ENCODE peak calls at places on chromosomes 1 and 21, in nine cellular contexts. One of them, this sample, is unnamed.

GRCh38 chr1:167122568-167122967 is 28.7 kb downstream of the STYXL2 start:
- DNase-seq in transverse colon: no peak
- DNase-seq in foreskin keratinocyte: no peak
- DNase-seq in esophagus muscularis mucosa: peak; percentile 62
- DNase-seq in tibial artery: no peak
- DNase-seq in upper lobe of left lung: no peak
- DNase-seq in right cardiac atrium: no peak
- DNase-seq in effector memory CD4-positive, alpha-beta T cell: no peak
- DNase-seq in heart left ventricle: no peak
- DNase-seq in this sample: no peak

GRCh38 chr1:61436016-61436415 is 288.9 kb downstream of the TM2D1 start:
- DNase-seq in transverse colon: no peak
- DNase-seq in foreskin keratinocyte: no peak
- DNase-seq in esophagus muscularis mucosa: no peak
- DNase-seq in tibial artery: no peak
- DNase-seq in upper lobe of left lung: no peak
- DNase-seq in right cardiac atrium: peak; percentile 49
- DNase-seq in effector memory CD4-positive, alpha-beta T cell: no peak
- DNase-seq in heart left ventricle: no peak
- DNase-seq in this sample: no peak

GRCh38 chr1:67555487-67556296 is 125.5 kb upstream of the SERBP1 start:
- DNase-seq in transverse colon: no peak
- DNase-seq in foreskin keratinocyte: no peak
- DNase-seq in esophagus muscularis mucosa: no peak
- DNase-seq in tibial artery: no peak
- DNase-seq in upper lobe of left lung: no peak
- DNase-seq in right cardiac atrium: no peak
- DNase-seq in effector memory CD4-positive, alpha-beta T cell: no peak
- DNase-seq in heart left ventricle: no peak
- DNase-seq in this sample: no peak

GRCh38 chr1:2391034-2391384 is 345 bp downstream of the MORN1 start:
- DNase-seq in transverse colon: peak; percentile 44
- DNase-seq in foreskin keratinocyte: no peak
- DNase-seq in esophagus muscularis mucosa: no peak
- DNase-seq in tibial artery: no peak
- DNase-seq in upper lobe of left lung: no peak
- DNase-seq in right cardiac atrium: no peak
- DNase-seq in effector memory CD4-positive, alpha-beta T cell: peak; percentile 17
- DNase-seq in heart left ventricle: peak; percentile 39
- DNase-seq in this sample: no peak

GRCh38 chr1:67535474-67535873 is 105.3 kb upstream of the SERBP1 start:
- DNase-seq in transverse colon: peak; percentile 89
- DNase-seq in foreskin keratinocyte: peak; percentile 54
- DNase-seq in esophagus muscularis mucosa: peak; percentile 94
- DNase-seq in tibial artery: peak; percentile 84
- DNase-seq in upper lobe of left lung: peak; percentile 86
- DNase-seq in right cardiac atrium: peak; percentile 90
- DNase-seq in effector memory CD4-positive, alpha-beta T cell: peak; percentile 1
- DNase-seq in heart left ventricle: peak; percentile 72
- DNase-seq in this sample: peak; percentile 85

GRCh38 chr1:197787056-197787455 is 11.8 kb upstream of the DENND1B start:
- DNase-seq in transverse colon: no peak
- DNase-seq in foreskin keratinocyte: peak; percentile 68
- DNase-seq in esophagus muscularis mucosa: no peak
- DNase-seq in tibial artery: no peak
- DNase-seq in upper lobe of left lung: no peak
- DNase-seq in right cardiac atrium: no peak
- DNase-seq in effector memory CD4-positive, alpha-beta T cell: no peak
- DNase-seq in heart left ventricle: no peak
- DNase-seq in this sample: no peak

GRCh38 chr1:2382621-2383361 is 8.6 kb downstream of the MORN1 start:
- DNase-seq in transverse colon: peak; percentile 47
- DNase-seq in foreskin keratinocyte: no peak
- DNase-seq in esophagus muscularis mucosa: no peak
- DNase-seq in tibial artery: no peak
- DNase-seq in upper lobe of left lung: no peak
- DNase-seq in right cardiac atrium: peak; percentile 74
- DNase-seq in effector memory CD4-positive, alpha-beta T cell: no peak
- DNase-seq in heart left ventricle: peak; percentile 43
- DNase-seq in this sample: peak; percentile 56

GRCh38 chr1:243407284-243408018 is 151.6 kb downstream of the SDCCAG8 start:
- DNase-seq in transverse colon: no peak
- DNase-seq in foreskin keratinocyte: peak; percentile 14
- DNase-seq in esophagus muscularis mucosa: no peak
- DNase-seq in tibial artery: no peak
- DNase-seq in upper lobe of left lung: no peak
- DNase-seq in right cardiac atrium: no peak
- DNase-seq in effector memory CD4-positive, alpha-beta T cell: no peak
- DNase-seq in heart left ventricle: no peak
- DNase-seq in this sample: no peak

GRCh38 chr21:25955646-25956045 is 214.9 kb downstream of the APP start:
- DNase-seq in transverse colon: no peak
- DNase-seq in foreskin keratinocyte: no peak
- DNase-seq in esophagus muscularis mucosa: no peak
- DNase-seq in tibial artery: no peak
- DNase-seq in upper lobe of left lung: no peak
- DNase-seq in right cardiac atrium: no peak
- DNase-seq in effector memory CD4-positive, alpha-beta T cell: no peak
- DNase-seq in heart left ventricle: no peak
- DNase-seq in this sample: no peak

GRCh38 chr1:20184997-20185833 is 681 bp upstream of the UBXN10 start:
- DNase-seq in transverse colon: no peak
- DNase-seq in foreskin keratinocyte: no peak
- DNase-seq in esophagus muscularis mucosa: no peak
- DNase-seq in tibial artery: no peak
- DNase-seq in upper lobe of left lung: no peak
- DNase-seq in right cardiac atrium: no peak
- DNase-seq in effector memory CD4-positive, alpha-beta T cell: peak; percentile 54
- DNase-seq in heart left ventricle: no peak
- DNase-seq in this sample: no peak

GRCh38 chr1:1907098-1907736 is 7.8 kb upstream of the CALML6 start:
- DNase-seq in transverse colon: peak; percentile 60
- DNase-seq in foreskin keratinocyte: peak; percentile 77
- DNase-seq in esophagus muscularis mucosa: no peak
- DNase-seq in tibial artery: peak; percentile 21
- DNase-seq in upper lobe of left lung: no peak
- DNase-seq in right cardiac atrium: peak; percentile 68
- DNase-seq in effector memory CD4-positive, alpha-beta T cell: no peak
- DNase-seq in heart left ventricle: no peak
- DNase-seq in this sample: peak; percentile 51

GRCh38 chr1:94888201-94888600 is 38.7 kb downstream of the CNN3 start:
- DNase-seq in transverse colon: no peak
- DNase-seq in foreskin keratinocyte: no peak
- DNase-seq in esophagus muscularis mucosa: no peak
- DNase-seq in tibial artery: no peak
- DNase-seq in upper lobe of left lung: no peak
- DNase-seq in right cardiac atrium: no peak
- DNase-seq in effector memory CD4-positive, alpha-beta T cell: no peak
- DNase-seq in heart left ventricle: no peak
- DNase-seq in this sample: no peak

GRCh38 chr1:109771712-109772657 is 8.3 kb upstream of the EPS8L3 start:
- DNase-seq in transverse colon: peak; percentile 27
- DNase-seq in foreskin keratinocyte: no peak
- DNase-seq in esophagus muscularis mucosa: no peak
- DNase-seq in tibial artery: no peak
- DNase-seq in upper lobe of left lung: no peak
- DNase-seq in right cardiac atrium: no peak
- DNase-seq in effector memory CD4-positive, alpha-beta T cell: no peak
- DNase-seq in heart left ventricle: peak; percentile 12
- DNase-seq in this sample: peak; percentile 24

GRCh38 chr1:44025816-44026215 is 5.4 kb downstream of the SLC6A9 start:
- DNase-seq in transverse colon: peak; percentile 77
- DNase-seq in foreskin keratinocyte: no peak
- DNase-seq in esophagus muscularis mucosa: no peak
- DNase-seq in tibial artery: no peak
- DNase-seq in upper lobe of left lung: peak; percentile 85
- DNase-seq in right cardiac atrium: no peak
- DNase-seq in effector memory CD4-positive, alpha-beta T cell: no peak
- DNase-seq in heart left ventricle: no peak
- DNase-seq in this sample: peak; percentile 63

GRCh38 chr1:7781923-7782495 is 2.1 kb upstream of the PER3 start:
- DNase-seq in transverse colon: peak; percentile 57
- DNase-seq in foreskin keratinocyte: no peak
- DNase-seq in esophagus muscularis mucosa: no peak
- DNase-seq in tibial artery: no peak
- DNase-seq in upper lobe of left lung: peak; percentile 63
- DNase-seq in right cardiac atrium: peak; percentile 68
- DNase-seq in effector memory CD4-positive, alpha-beta T cell: no peak
- DNase-seq in heart left ventricle: no peak
- DNase-seq in this sample: peak; percentile 60

GRCh38 chr1:43367026-43367903 is 546 bp downstream of the ELOVL1 start:
- DNase-seq in transverse colon: peak; percentile 35
- DNase-seq in foreskin keratinocyte: peak; percentile 65
- DNase-seq in esophagus muscularis mucosa: no peak
- DNase-seq in tibial artery: peak; percentile 25
- DNase-seq in upper lobe of left lung: peak; percentile 30
- DNase-seq in right cardiac atrium: peak; percentile 70
- DNase-seq in effector memory CD4-positive, alpha-beta T cell: no peak
- DNase-seq in heart left ventricle: no peak
- DNase-seq in this sample: peak; percentile 58

GRCh38 chr1:230163205-230163604 is 96.2 kb downstream of the GALNT2 start:
- DNase-seq in transverse colon: no peak
- DNase-seq in foreskin keratinocyte: no peak
- DNase-seq in esophagus muscularis mucosa: no peak
- DNase-seq in tibial artery: no peak
- DNase-seq in upper lobe of left lung: no peak
- DNase-seq in right cardiac atrium: no peak
- DNase-seq in effector memory CD4-positive, alpha-beta T cell: no peak
- DNase-seq in heart left ventricle: peak; percentile 62
- DNase-seq in this sample: no peak
- H3K27ac ChIP-seq in transverse colon: no peak overlapping the region
- H3K27ac ChIP-seq in foreskin keratinocyte: no peak overlapping the region
- H3K27ac ChIP-seq in esophagus muscularis mucosa: no peak overlapping the region
- H3K27ac ChIP-seq in tibial artery: no peak overlapping the region
- H3K27ac ChIP-seq in upper lobe of left lung: no peak overlapping the region
- H3K27ac ChIP-seq in right cardiac atrium: no peak overlapping the region
- H3K27ac ChIP-seq in effector memory CD4-positive, alpha-beta T cell: no peak overlapping the region
- H3K27ac ChIP-seq in heart left ventricle: peak overlapping the region; percentile 25
- H3K27ac ChIP-seq in this sample: no peak overlapping the region

DNA sequence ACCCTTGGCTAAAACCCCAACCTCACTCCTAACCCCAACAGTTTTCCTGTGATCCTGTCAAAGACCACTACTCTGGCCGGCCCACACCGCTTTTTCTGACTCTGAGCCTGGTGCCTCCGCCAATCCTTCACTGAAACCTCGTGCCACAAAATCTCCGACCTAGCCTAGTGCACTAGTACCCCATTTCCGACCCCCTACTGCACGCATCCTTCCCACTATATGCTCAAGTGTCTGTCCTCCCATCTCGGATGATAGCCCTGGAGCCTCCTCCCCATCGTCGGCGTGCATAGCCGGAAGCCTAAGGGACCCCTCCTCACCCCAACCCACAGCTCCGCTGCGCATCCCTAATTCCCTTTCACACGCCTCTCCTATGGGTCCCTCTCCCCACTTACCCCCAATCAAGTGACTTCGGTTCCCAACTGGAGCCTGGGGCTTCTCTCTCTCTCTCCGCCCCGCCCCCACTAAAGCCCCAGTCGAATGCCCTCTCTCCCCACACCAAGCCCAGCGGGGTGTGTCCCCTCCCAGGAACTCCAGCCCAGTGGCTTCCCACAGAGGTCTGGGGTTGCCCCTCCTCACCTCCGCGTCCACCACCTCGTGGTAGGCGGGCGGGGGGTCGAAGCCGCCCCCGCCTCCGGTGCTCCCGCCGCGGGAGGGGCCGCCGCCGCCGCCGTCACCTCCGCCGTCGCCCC is 806 bp downstream of the USP24 start:
- DNase-seq in transverse colon: peak; percentile 63
- DNase-seq in foreskin keratinocyte: no peak
- DNase-seq in esophagus muscularis mucosa: no peak
- DNase-seq in tibial artery: peak; percentile 53
- DNase-seq in upper lobe of left lung: peak; percentile 62
- DNase-seq in right cardiac atrium: peak; percentile 79
- DNase-seq in effector memory CD4-positive, alpha-beta T cell: peak; percentile 22
- DNase-seq in heart left ventricle: peak; percentile 59
- DNase-seq in this sample: peak; percentile 60
- H3K4me1 ChIP-seq in transverse colon: peaks cover 72% of the 10 kb centered on the region
- H3K4me1 ChIP-seq in foreskin keratinocyte: peaks cover 16% of the 10 kb centered on the region
- H3K4me1 ChIP-seq in esophagus muscularis mucosa: peaks cover 60% of the 10 kb centered on the region
- H3K4me1 ChIP-seq in tibial artery: no peaks in the 10 kb centered on the region
- H3K4me1 ChIP-seq in upper lobe of left lung: peaks cover 76% of the 10 kb centered on the region
- H3K4me1 ChIP-seq in right cardiac atrium: peaks cover 5% of the 10 kb centered on the region
- H3K4me1 ChIP-seq in effector memory CD4-positive, alpha-beta T cell: peaks cover 40% of the 10 kb centered on the region
- H3K4me1 ChIP-seq in heart left ventricle: peaks cover 71% of the 10 kb centered on the region
- H3K4me1 ChIP-seq in this sample: peaks cover 71% of the 10 kb centered on the region

DNA sequence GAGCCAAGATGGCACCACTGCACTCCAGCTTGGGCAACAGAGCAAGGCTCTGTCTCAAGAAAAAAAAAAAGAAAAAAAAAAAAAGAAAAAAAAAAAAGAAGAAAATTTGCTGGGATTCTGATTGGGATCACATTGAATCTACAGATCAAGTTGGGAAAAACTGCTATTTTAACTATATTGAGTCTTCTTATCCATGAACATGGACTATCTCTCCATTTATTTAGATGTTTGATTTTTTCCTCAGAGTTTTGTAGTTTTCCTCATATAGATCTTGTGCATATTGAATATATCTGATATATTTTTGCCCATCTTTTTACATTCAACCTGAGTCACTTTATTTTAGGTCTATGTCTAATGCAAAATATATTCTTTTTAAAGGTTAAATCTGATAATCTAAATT is 58.3 kb upstream of the B3GALNT2 start:
- DNase-seq in transverse colon: no peak
- DNase-seq in foreskin keratinocyte: no peak
- DNase-seq in esophagus muscularis mucosa: no peak
- DNase-seq in tibial artery: no peak
- DNase-seq in upper lobe of left lung: no peak
- DNase-seq in right cardiac atrium: no peak
- DNase-seq in effector memory CD4-positive, alpha-beta T cell: no peak
- DNase-seq in heart left ventricle: no peak
- DNase-seq in this sample: no peak
- H3K27ac ChIP-seq in transverse colon: no peak overlapping the region
- H3K27ac ChIP-seq in foreskin keratinocyte: no peak overlapping the region
- H3K27ac ChIP-seq in esophagus muscularis mucosa: no peak overlapping the region
- H3K27ac ChIP-seq in tibial artery: no peak overlapping the region
- H3K27ac ChIP-seq in upper lobe of left lung: no peak overlapping the region
- H3K27ac ChIP-seq in right cardiac atrium: no peak overlapping the region
- H3K27ac ChIP-seq in effector memory CD4-positive, alpha-beta T cell: no peak overlapping the region
- H3K27ac ChIP-seq in heart left ventricle: no peak overlapping the region
- H3K27ac ChIP-seq in this sample: no peak overlapping the region

GRCh38 chr1:182634306-182635072 is 30.3 kb upstream of the RGS16 start:
- DNase-seq in transverse colon: no peak
- DNase-seq in foreskin keratinocyte: no peak
- DNase-seq in esophagus muscularis mucosa: no peak
- DNase-seq in tibial artery: no peak
- DNase-seq in upper lobe of left lung: no peak
- DNase-seq in right cardiac atrium: no peak
- DNase-seq in effector memory CD4-positive, alpha-beta T cell: no peak
- DNase-seq in heart left ventricle: no peak
- DNase-seq in this sample: no peak
- H3K4me1 ChIP-seq in transverse colon: peaks cover 8% of the 10 kb centered on the region
- H3K4me1 ChIP-seq in foreskin keratinocyte: no peaks in the 10 kb centered on the region
- H3K4me1 ChIP-seq in esophagus muscularis mucosa: peaks cover 8% of the 10 kb centered on the region
- H3K4me1 ChIP-seq in tibial artery: no peaks in the 10 kb centered on the region
- H3K4me1 ChIP-seq in upper lobe of left lung: peaks cover 9% of the 10 kb centered on the region
- H3K4me1 ChIP-seq in right cardiac atrium: peaks cover 3% of the 10 kb centered on the region
- H3K4me1 ChIP-seq in effector memory CD4-positive, alpha-beta T cell: peaks cover 13% of the 10 kb centered on the region
- H3K4me1 ChIP-seq in heart left ventricle: peaks cover 5% of the 10 kb centered on the region
- H3K4me1 ChIP-seq in this sample: peaks cover 10% of the 10 kb centered on the region